ENCODE peak calls at places on chromosomes 16 and 17, in eight cellular contexts. Q is KBM-7; U is stimulated activated CD4-positive, alpha-beta T cell treated with anti-CD3 and anti-CD28 coated beads, Interleukin-15, amount 100 ng/mL, for 1 hour; N is transverse colon; B is CD4-positive, alpha-beta memory T cell; J is progenitor cell of endocrine pancreas; V is tibial artery; Z is fibroblast of villous mesenchyme. W is an unnamed sample.

GRCh38 chr17:69492410-69493071 is 78.0 kb downstream of the MAP2K6 start:
- DNase-seq in Q (no peak), U (no peak), N (no peak), B (no peak), J (no peak), V (no peak), Z (peak; percentile 73), W (no peak)

GRCh38 chr17:47644324-47644723 is 5.4 kb upstream of the KPNB1 start:
- DNase-seq in Q (no peak), U (no peak), N (no peak), B (no peak), J (no peak), V (no peak), Z (peak; percentile 83), W (no peak)

GRCh38 chr16:88339926-88340754 is 42.6 kb upstream of the ZNF469 start:
- DNase-seq in Q (no peak), U (no peak), N (peak; percentile 14), B (no peak), J (no peak), V (no peak), Z (no peak), W (no peak)

GRCh38 chr17:70597774-70598173 is 428.4 kb downstream of the KCNJ2 start:
- DNase-seq in Q (no peak), U (no peak), N (no peak), B (no peak), J (no peak), V (no peak), Z (no peak), W (no peak)

GRCh38 chr16:74451951-74452758 is 30.9 kb upstream of the CLEC18B start:
- DNase-seq in Q (no peak), U (no peak), N (no peak), B (no peak), J (no peak), V (no peak), Z (no peak), W (no peak)

GRCh38 chr17:56939869-56940484 is 20.9 kb downstream of the COIL start:
- DNase-seq in Q (peak; percentile 91), U (no peak), N (no peak), B (peak; percentile 42), J (no peak), V (no peak), Z (peak; percentile 66), W (no peak)

GRCh38 chr17:79558573-79558900 is 52.3 kb downstream of the RBFOX3 start:
- DNase-seq in Q (no peak), U (no peak), N (no peak), B (no peak), J (no peak), V (no peak), Z (no peak), W (no peak)

GRCh38 chr16:57893217-57893558 is 77.7 kb downstream of the CNGB1 start:
- DNase-seq in Q (no peak), U (no peak), N (no peak), B (no peak), J (no peak), V (no peak), Z (no peak), W (no peak)

GRCh38 chr17:7587420-7587786 is 2.5 kb downstream of the SOX15 start:
- DNase-seq in Q (no peak), U (no peak), N (no peak), B (no peak), J (no peak), V (peak; percentile 37), Z (peak; percentile 73), W (no peak)

GRCh38 chr16:85600078-85600477 is 13.0 kb upstream of the GSE1 start:
- DNase-seq in Q (no peak), U (no peak), N (no peak), B (no peak), J (no peak), V (no peak), Z (no peak), W (no peak)

GRCh38 chr16:89295915-89296314 is 78.4 kb downstream of the ZNF778 start:
- DNase-seq in Q (no peak), U (no peak), N (no peak), B (no peak), J (no peak), V (no peak), Z (no peak), W (no peak)

GRCh38 chr16:47049901-47050583 is 76.6 kb upstream of the DNAJA2 start:
- DNase-seq in Q (no peak), U (no peak), N (no peak), B (no peak), J (no peak), V (no peak), Z (no peak), W (no peak)

GRCh38 chr17:9875441-9875840 is 29.6 kb downstream of the RCVRN start:
- DNase-seq in Q (no peak), U (no peak), N (no peak), B (no peak), J (no peak), V (no peak), Z (peak; percentile 86), W (no peak)

GRCh38 chr17:79536212-79536840 is 74.5 kb downstream of the RBFOX3 start:
- DNase-seq in Q (no peak), U (no peak), N (no peak), B (no peak), J (no peak), V (no peak), Z (no peak), W (no peak)

GRCh38 chr16:75309899-75310430 is 58.5 kb upstream of the BCAR1 start:
- DNase-seq in Q (no peak), U (no peak), N (peak; percentile 34), B (no peak), J (no peak), V (no peak), Z (no peak), W (no peak)

GRCh38 chr16:69049146-69049545 is 56.3 kb upstream of the HAS3 start:
- DNase-seq in Q (no peak), U (no peak), N (no peak), B (no peak), J (no peak), V (no peak), Z (peak; percentile 44), W (no peak)

GRCh38 chr16:27966756-27967155 is 96.8 kb downstream of the GSG1L start:
- DNase-seq in Q (no peak), U (no peak), N (no peak), B (no peak), J (no peak), V (no peak), Z (no peak), W (no peak)

W was measured in type B pancreatic cell.